ENCODE peak calls at places on chromosomes 6 and 20, in six cellular contexts. One of them, this sample, is unnamed. For H3K4me1, the result is how much of the 10 kb centered on the place peaks cover.

GRCh38 chr6:161536141-161536735 is 262.4 kb upstream of the AGPAT4 start:
- DNase-seq in A549: no peak
- DNase-seq in GM23248: no peak
- DNase-seq in IMR-90: no peak
- DNase-seq in neural progenitor cell: peak
- DNase-seq in HCT116: no peak
- DNase-seq in this sample: no peak

GRCh38 chr6:346389-347030 is 45.0 kb upstream of the IRF4 start:
- DNase-seq in A549: no peak
- DNase-seq in GM23248: peak
- DNase-seq in IMR-90: peak
- DNase-seq in neural progenitor cell: no peak
- DNase-seq in HCT116: no peak
- DNase-seq in this sample: no peak

GRCh38 chr6:136737343-136738177 is 54.7 kb downstream of the MAP3K5 start:
- DNase-seq in A549: no peak
- DNase-seq in GM23248: peak
- DNase-seq in IMR-90: peak
- DNase-seq in neural progenitor cell: no peak
- DNase-seq in HCT116: no peak
- DNase-seq in this sample: no peak

GRCh38 chr6:130955755-130956154 is 107.3 kb downstream of the EPB41L2 start:
- DNase-seq in A549: no peak
- DNase-seq in GM23248: no peak
- DNase-seq in IMR-90: no peak
- DNase-seq in neural progenitor cell: no peak
- DNase-seq in HCT116: no peak
- DNase-seq in this sample: no peak

GRCh38 chr6:28003059-28003458 is 46.0 kb downstream of the OR2B6 start:
- DNase-seq in A549: no peak
- DNase-seq in GM23248: no peak
- DNase-seq in IMR-90: no peak
- DNase-seq in neural progenitor cell: no peak
- DNase-seq in HCT116: no peak
- DNase-seq in this sample: no peak

GRCh38 chr20:17558154-17558940 is 11.5 kb upstream of the DSTN start:
- DNase-seq in A549: peak
- DNase-seq in GM23248: peak
- DNase-seq in IMR-90: peak
- DNase-seq in neural progenitor cell: no peak
- DNase-seq in HCT116: peak
- DNase-seq in this sample: no peak

GRCh38 chr6:30364591-30364990 is 19.6 kb downstream of the RPP21 start:
- DNase-seq in A549: no peak
- DNase-seq in GM23248: no peak
- DNase-seq in IMR-90: no peak
- DNase-seq in neural progenitor cell: peak
- DNase-seq in HCT116: no peak
- DNase-seq in this sample: peak

GRCh38 chr20:4318891-4319290 is 303.5 kb upstream of the RNF24 start:
- DNase-seq in A549: no peak
- DNase-seq in GM23248: no peak
- DNase-seq in IMR-90: no peak
- DNase-seq in neural progenitor cell: no peak
- DNase-seq in HCT116: no peak
- DNase-seq in this sample: no peak

GRCh38 chr6:116220172-116220571 is 33.7 kb downstream of the TSPYL4 start:
- DNase-seq in A549: no peak
- DNase-seq in GM23248: peak
- DNase-seq in IMR-90: peak
- DNase-seq in neural progenitor cell: no peak
- DNase-seq in HCT116: no peak
- DNase-seq in this sample: no peak

GRCh38 chr20:21019831-21020655 is 86.1 kb downstream of the LINC00237 start:
- DNase-seq in A549: no peak
- DNase-seq in GM23248: peak
- DNase-seq in IMR-90: no peak
- DNase-seq in neural progenitor cell: peak
- DNase-seq in HCT116: no peak
- DNase-seq in this sample: no peak

GRCh38 chr20:46330072-46330763 is 21.9 kb upstream of the CDH22 start:
- DNase-seq in A549: no peak
- DNase-seq in GM23248: no peak
- DNase-seq in IMR-90: no peak
- DNase-seq in neural progenitor cell: no peak
- DNase-seq in HCT116: no peak
- DNase-seq in this sample: no peak

GRCh38 chr6:148973809-148974208 is 227.0 kb downstream of the UST start:
- DNase-seq in A549: peak
- DNase-seq in GM23248: peak
- DNase-seq in IMR-90: peak
- DNase-seq in neural progenitor cell: no peak
- DNase-seq in HCT116: peak
- DNase-seq in this sample: peak

GRCh38 chr6:24720131-24720603 is 1.2 kb upstream of the C6orf62 start:
- DNase-seq in A549: peak
- DNase-seq in GM23248: peak
- DNase-seq in IMR-90: peak
- DNase-seq in neural progenitor cell: peak
- DNase-seq in HCT116: no peak
- DNase-seq in this sample: peak

GRCh38 chr6:12037803-12038202 is 25.7 kb downstream of the HIVEP1 start:
- DNase-seq in A549: no peak
- DNase-seq in GM23248: no peak
- DNase-seq in IMR-90: no peak
- DNase-seq in neural progenitor cell: no peak
- DNase-seq in HCT116: no peak
- DNase-seq in this sample: peak

GRCh38 chr6:96086745-96087144 is 71.0 kb downstream of the FUT9 start:
- DNase-seq in A549: no peak
- DNase-seq in GM23248: no peak
- DNase-seq in IMR-90: no peak
- DNase-seq in neural progenitor cell: no peak
- DNase-seq in HCT116: no peak
- DNase-seq in this sample: no peak

GRCh38 chr20:13953227-13953626 is 37.2 kb downstream of the SEL1L2 start:
- DNase-seq in A549: no peak
- DNase-seq in GM23248: no peak
- DNase-seq in IMR-90: no peak
- DNase-seq in neural progenitor cell: peak
- DNase-seq in HCT116: no peak
- DNase-seq in this sample: no peak

GRCh38 chr6:77880501-77880900 is 227.7 kb downstream of the MEI4 start:
- DNase-seq in A549: no peak
- DNase-seq in GM23248: peak
- DNase-seq in IMR-90: no peak
- DNase-seq in neural progenitor cell: no peak
- DNase-seq in HCT116: peak
- DNase-seq in this sample: no peak

GRCh38 chr6:20631525-20631924 is 97.3 kb downstream of the CDKAL1 start:
- DNase-seq in A549: no peak
- DNase-seq in GM23248: peak
- DNase-seq in IMR-90: no peak
- DNase-seq in neural progenitor cell: no peak
- DNase-seq in HCT116: no peak
- DNase-seq in this sample: no peak

GRCh38 chr6:150328744-150329400 is 39.9 kb upstream of the IYD start:
- DNase-seq in A549: no peak
- DNase-seq in GM23248: no peak
- DNase-seq in IMR-90: no peak
- DNase-seq in neural progenitor cell: no peak
- DNase-seq in HCT116: no peak
- DNase-seq in this sample: no peak

GRCh38 chr6:53926505-53926904 is 131.7 kb downstream of the LRRC1 start:
- DNase-seq in A549: no peak
- DNase-seq in GM23248: peak
- DNase-seq in IMR-90: peak
- DNase-seq in neural progenitor cell: no peak
- DNase-seq in HCT116: peak
- DNase-seq in this sample: no peak

GRCh38 chr6:76230711-76231110 is 158.2 kb upstream of the IMPG1 start:
- DNase-seq in A549: no peak
- DNase-seq in GM23248: no peak
- DNase-seq in IMR-90: no peak
- DNase-seq in neural progenitor cell: no peak
- DNase-seq in HCT116: peak
- DNase-seq in this sample: no peak

GRCh38 chr20:24636626-24637025 is 167.2 kb downstream of the SYNDIG1 start:
- DNase-seq in A549: no peak
- DNase-seq in GM23248: no peak
- DNase-seq in IMR-90: no peak
- DNase-seq in neural progenitor cell: no peak
- DNase-seq in HCT116: no peak
- DNase-seq in this sample: no peak
- H3K4me1 ChIP-seq in A549: under half
- H3K4me1 ChIP-seq in GM23248: under half
- H3K4me1 ChIP-seq in IMR-90: under half
- H3K4me1 ChIP-seq in neural progenitor cell: under half
- H3K4me1 ChIP-seq in HCT116: under half
- H3K4me1 ChIP-seq in this sample: under half

GRCh38 chr20:63525185-63525584 is 4.6 kb downstream of the PPDPF start:
- DNase-seq in A549: no peak
- DNase-seq in GM23248: no peak
- DNase-seq in IMR-90: no peak
- DNase-seq in neural progenitor cell: no peak
- DNase-seq in HCT116: no peak
- DNase-seq in this sample: no peak

GRCh38 chr20:63521602-63522001 is 1.0 kb downstream of the PPDPF start:
- DNase-seq in A549: no peak
- DNase-seq in GM23248: peak
- DNase-seq in IMR-90: no peak
- DNase-seq in neural progenitor cell: peak
- DNase-seq in HCT116: no peak
- DNase-seq in this sample: no peak

GRCh38 chr20:63520939-63521601 is 505 bp downstream of the PPDPF start:
- DNase-seq in A549: peak
- DNase-seq in GM23248: peak
- DNase-seq in IMR-90: peak
- DNase-seq in neural progenitor cell: peak
- DNase-seq in HCT116: no peak
- DNase-seq in this sample: peak

GRCh38 chr20:63522091-63522868 is 1.7 kb downstream of the PPDPF start:
- DNase-seq in A549: no peak
- DNase-seq in GM23248: no peak
- DNase-seq in IMR-90: no peak
- DNase-seq in neural progenitor cell: no peak
- DNase-seq in HCT116: no peak
- DNase-seq in this sample: no peak

DNA sequence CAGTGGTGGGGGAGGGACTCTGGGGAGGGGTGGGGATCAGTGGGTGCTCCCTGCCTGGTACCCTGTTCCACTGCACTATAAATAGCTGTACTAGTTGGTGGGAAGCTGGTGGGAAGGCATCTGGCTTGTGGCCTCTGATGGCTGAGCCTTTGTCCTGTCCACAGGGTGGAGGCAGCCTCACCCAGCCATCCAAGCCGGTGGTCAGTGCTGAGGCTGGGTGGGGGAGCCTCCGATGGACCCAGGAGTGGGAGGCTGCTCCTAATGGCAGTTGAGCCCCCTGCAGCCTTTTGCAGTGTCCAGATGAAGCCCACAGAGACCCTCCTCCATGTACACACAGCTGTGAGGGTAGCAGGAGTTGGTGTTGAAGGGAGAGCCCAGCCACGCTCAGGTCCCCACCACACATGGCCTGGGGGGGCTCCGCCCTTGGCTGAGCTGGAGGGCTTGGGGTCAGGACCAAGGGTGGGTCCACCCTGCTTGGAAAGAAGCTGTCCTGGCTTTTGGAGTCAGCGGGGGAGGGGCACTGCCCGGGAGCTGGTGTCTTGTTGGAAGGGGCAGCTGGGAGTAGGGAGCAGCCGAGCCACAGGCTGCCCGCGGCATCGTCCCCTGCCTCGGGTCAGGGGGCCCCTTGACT is 2.5 kb downstream of the PPDPF start:
- DNase-seq in A549: no peak
- DNase-seq in GM23248: no peak
- DNase-seq in IMR-90: no peak
- DNase-seq in neural progenitor cell: peak
- DNase-seq in HCT116: no peak
- DNase-seq in this sample: no peak
- H3K4me2 ChIP-seq in A549: no peak
- H3K4me2 ChIP-seq in GM23248: no peak
- H3K4me2 ChIP-seq in IMR-90: no peak
- H3K4me2 ChIP-seq in neural progenitor cell: no peak
- H3K4me2 ChIP-seq in HCT116: no peak
- H3K4me2 ChIP-seq in this sample: no peak

GRCh38 chr6:158853072-158853871 is 34.1 kb upstream of the EZR start:
- DNase-seq in A549: peak
- DNase-seq in GM23248: peak
- DNase-seq in IMR-90: peak
- DNase-seq in neural progenitor cell: peak
- DNase-seq in HCT116: peak
- DNase-seq in this sample: peak
- H3K4me3 ChIP-seq in A549: peak
- H3K4me3 ChIP-seq in GM23248: no peak
- H3K4me3 ChIP-seq in IMR-90: no peak
- H3K4me3 ChIP-seq in neural progenitor cell: peak
- H3K4me3 ChIP-seq in HCT116: peak
- H3K4me3 ChIP-seq in this sample: peak

GRCh38 chr6:35149891-35150566 is 8.9 kb upstream of the TCP11 start:
- DNase-seq in A549: no peak
- DNase-seq in GM23248: no peak
- DNase-seq in IMR-90: no peak
- DNase-seq in neural progenitor cell: no peak
- DNase-seq in HCT116: no peak
- DNase-seq in this sample: no peak
- H3K4me1 ChIP-seq in A549: under half
- H3K4me1 ChIP-seq in GM23248: under half
- H3K4me1 ChIP-seq in IMR-90: under half
- H3K4me1 ChIP-seq in neural progenitor cell: under half
- H3K4me1 ChIP-seq in HCT116: under half
- H3K4me1 ChIP-seq in this sample: under half

GRCh38 chr6:41531016-41531415 is 15.2 kb upstream of the FOXP4 start:
- DNase-seq in A549: no peak
- DNase-seq in GM23248: no peak
- DNase-seq in IMR-90: no peak
- DNase-seq in neural progenitor cell: no peak
- DNase-seq in HCT116: no peak
- DNase-seq in this sample: no peak
- H3K4me2 ChIP-seq in A549: no peak
- H3K4me2 ChIP-seq in GM23248: peak
- H3K4me2 ChIP-seq in IMR-90: no peak
- H3K4me2 ChIP-seq in neural progenitor cell: no peak
- H3K4me2 ChIP-seq in HCT116: peak
- H3K4me2 ChIP-seq in this sample: peak

GRCh38 chr6:5438882-5439584 is 177.7 kb downstream of the FARS2 start:
- DNase-seq in A549: no peak
- DNase-seq in GM23248: no peak
- DNase-seq in IMR-90: no peak
- DNase-seq in neural progenitor cell: no peak
- DNase-seq in HCT116: no peak
- DNase-seq in this sample: no peak
- H3K4me3 ChIP-seq in A549: no peak
- H3K4me3 ChIP-seq in GM23248: no peak
- H3K4me3 ChIP-seq in IMR-90: no peak
- H3K4me3 ChIP-seq in neural progenitor cell: no peak
- H3K4me3 ChIP-seq in HCT116: no peak
- H3K4me3 ChIP-seq in this sample: no peak

This sample was measured in OCI-LY7.